ENCODE peak calls at places on chromosome 14, in five cellular contexts. L is HepG2, V is psoas muscle, N is thoracic aorta, M is HCT116. S is an unnamed sample.
A peak's percentile ranks its signal among the peaks of the same experiment; 100 is the strongest.

GRCh38 chr14:94773682-94774211 is 3.8 kb upstream of the GSC start:
- DNase-seq in L (no peak), V (no peak), N (no peak), M (no peak), S (no peak)

GRCh38 chr14:95835331-95835730 is 41.3 kb upstream of the TUNAR start:
- DNase-seq in L (peak; percentile 5), V (no peak), N (no peak), M (peak; percentile 12), S (no peak)

GRCh38 chr14:81193924-81194633 is 26.7 kb downstream of the GTF2A1 start:
- DNase-seq in L (no peak), V (no peak), N (no peak), M (no peak), S (no peak)

GRCh38 chr14:88422919-88423318 is 37.5 kb downstream of the SPATA7 start:
- DNase-seq in L (no peak), V (no peak), N (no peak), M (no peak), S (no peak)

GRCh38 chr14:45082420-45082819 is 1.5 kb upstream of the PRPF39 start:
- DNase-seq in L (no peak), V (no peak), N (no peak), M (no peak), S (no peak)

GRCh38 chr14:105313381-105314286 is 914 bp upstream of the PACS2 start:
- DNase-seq in L (no peak), V (peak; percentile 73), N (no peak), M (no peak), S (no peak)

GRCh38 chr14:78207414-78207813 is 37.2 kb downstream of the NRXN3 start:
- DNase-seq in L (no peak), V (no peak), N (no peak), M (no peak), S (no peak)

GRCh38 chr14:105474478-105475268 is at the start of gene CRIP2:
- DNase-seq in L (no peak), V (no peak), N (no peak), M (no peak), S (no peak)

GRCh38 chr14:28831126-28831525 is 64.5 kb downstream of the FOXG1 start:
- DNase-seq in L (no peak), V (no peak), N (no peak), M (no peak), S (no peak)

GRCh38 chr14:100072783-100073346 is 7.6 kb downstream of the EVL start:
- DNase-seq in L (no peak), V (no peak), N (no peak), M (peak; percentile 13), S (no peak)

GRCh38 chr14:21096889-21097615 is 1.4 kb downstream of the ZNF219 start:
- DNase-seq in L (no peak), V (no peak), N (no peak), M (no peak), S (no peak)

GRCh38 chr14:57526942-57527341 is 33.3 kb upstream of the CCDC198 start:
- DNase-seq in L (peak; percentile 12), V (no peak), N (no peak), M (no peak), S (peak; percentile 47)

GRCh38 chr14:88749139-88749538 is 43.6 kb downstream of the EML5 start:
- DNase-seq in L (no peak), V (no peak), N (no peak), M (no peak), S (no peak)

GRCh38 chr14:38330262-38330661 is 74.4 kb upstream of the CLEC14A start:
- DNase-seq in L (no peak), V (no peak), N (no peak), M (no peak), S (no peak)

GRCh38 chr14:63605041-63605532 is 36.6 kb downstream of the WDR89 start:
- DNase-seq in L (no peak), V (no peak), N (no peak), M (no peak), S (no peak)

DNA sequence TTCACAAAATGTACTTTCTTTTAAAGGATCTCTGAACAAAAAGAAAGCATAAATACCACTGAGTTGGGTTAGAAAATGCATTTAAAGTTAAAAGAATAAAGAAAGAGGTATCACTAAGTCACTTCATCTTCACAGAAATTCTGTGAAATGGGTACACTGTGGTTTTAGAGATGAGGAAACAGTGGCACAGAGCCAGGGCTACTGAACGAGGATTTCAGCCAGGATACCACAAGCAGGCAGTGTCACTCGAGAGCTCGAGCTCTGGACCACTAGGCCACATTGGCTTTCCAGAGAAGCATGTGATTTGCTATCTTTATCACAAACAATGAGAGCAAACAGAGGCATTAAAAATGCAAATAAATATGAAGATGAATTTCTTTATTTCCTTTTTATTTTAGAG is 51.0 kb downstream of the WDHD1 start:
- DNase-seq in L (no peak), V (no peak), N (no peak), M (no peak), S (no peak)
- H3K27ac ChIP-seq in L (no peak overlapping the region), V (no peak overlapping the region), N (no peak overlapping the region), M (no peak overlapping the region), S (no peak overlapping the region)

GRCh38 chr14:69355155-69355954 is 42.7 kb downstream of the ERH start:
- DNase-seq in L (no peak), V (no peak), N (no peak), M (no peak), S (no peak)
- H3K4me3 ChIP-seq in L (no peak overlapping the region), V (no peak overlapping the region), N (no peak overlapping the region), M (no peak overlapping the region), S (no peak overlapping the region)

GRCh38 chr14:85575617-85575898 is 45.6 kb downstream of the FLRT2 start:
- DNase-seq in L (no peak), V (no peak), N (no peak), M (no peak), S (no peak)
- H3K27ac ChIP-seq in L (no peak overlapping the region), V (peak overlapping the region; percentile 76), N (no peak overlapping the region), M (no peak overlapping the region), S (no peak overlapping the region)

GRCh38 chr14:59920378-59920683 is 387 bp downstream of the LRRC9 start:
- DNase-seq in L (no peak), V (no peak), N (no peak), M (no peak), S (no peak)

GRCh38 chr14:59918824-59919581 is 941 bp upstream of the LRRC9 start:
- DNase-seq in L (peak; percentile 32), V (peak; percentile 46), N (no peak), M (peak; percentile 16), S (no peak)

GRCh38 chr14:59919582-59920377 is at the start of gene LRRC9:
- DNase-seq in L (peak; percentile 93), V (peak; percentile 49), N (no peak), M (no peak), S (peak; percentile 71)
- H3K4me3 ChIP-seq in L (peak within 1 kb of the TSS; percentile 55), V (peak within 1 kb of the TSS; percentile 65), N (peak within 1 kb of the TSS; percentile 72), M (no peak within 1 kb of the TSS), S (peak within 1 kb of the TSS; percentile 76)

GRCh38 chr14:58815781-58816297 is 178.1 kb downstream of the DACT1 start:
- DNase-seq in L (no peak), V (no peak), N (no peak), M (no peak), S (no peak)
- H3K27ac ChIP-seq in L (no peak overlapping the region), V (no peak overlapping the region), N (no peak overlapping the region), M (no peak overlapping the region), S (no peak overlapping the region)

GRCh38 chr14:71322660-71323250 is 415.5 kb downstream of the PCNX1 start:
- DNase-seq in L (no peak), V (no peak), N (no peak), M (no peak), S (no peak)
- H3K4me3 ChIP-seq in L (no peak overlapping the region), V (peak overlapping the region; percentile 95), N (peak overlapping the region; percentile 97), M (peak overlapping the region; percentile 92), S (no peak overlapping the region)

DNA sequence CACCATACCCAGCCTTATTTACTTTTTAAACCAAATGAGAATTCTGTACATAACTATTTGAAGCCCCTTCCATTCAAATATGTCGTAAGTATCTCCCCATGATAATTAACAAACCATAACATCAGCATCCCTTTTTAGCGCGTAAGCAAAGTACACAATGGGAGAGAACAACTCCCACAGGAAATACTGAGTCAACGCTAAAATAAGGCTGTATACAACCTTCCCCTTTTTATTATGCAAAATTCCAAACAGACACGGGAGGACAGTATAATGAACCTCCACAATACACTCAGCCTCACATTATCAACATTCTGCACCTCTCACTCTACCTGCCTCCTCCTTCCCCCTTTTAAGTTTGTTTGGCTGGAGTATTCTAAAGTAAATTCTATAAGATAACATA is 73.5 kb downstream of the CCDC88C start:
- DNase-seq in L (no peak), V (no peak), N (no peak), M (no peak), S (no peak)
- H3K27ac ChIP-seq in L (no peak overlapping the region), V (no peak overlapping the region), N (no peak overlapping the region), M (no peak overlapping the region), S (no peak overlapping the region)

DNA sequence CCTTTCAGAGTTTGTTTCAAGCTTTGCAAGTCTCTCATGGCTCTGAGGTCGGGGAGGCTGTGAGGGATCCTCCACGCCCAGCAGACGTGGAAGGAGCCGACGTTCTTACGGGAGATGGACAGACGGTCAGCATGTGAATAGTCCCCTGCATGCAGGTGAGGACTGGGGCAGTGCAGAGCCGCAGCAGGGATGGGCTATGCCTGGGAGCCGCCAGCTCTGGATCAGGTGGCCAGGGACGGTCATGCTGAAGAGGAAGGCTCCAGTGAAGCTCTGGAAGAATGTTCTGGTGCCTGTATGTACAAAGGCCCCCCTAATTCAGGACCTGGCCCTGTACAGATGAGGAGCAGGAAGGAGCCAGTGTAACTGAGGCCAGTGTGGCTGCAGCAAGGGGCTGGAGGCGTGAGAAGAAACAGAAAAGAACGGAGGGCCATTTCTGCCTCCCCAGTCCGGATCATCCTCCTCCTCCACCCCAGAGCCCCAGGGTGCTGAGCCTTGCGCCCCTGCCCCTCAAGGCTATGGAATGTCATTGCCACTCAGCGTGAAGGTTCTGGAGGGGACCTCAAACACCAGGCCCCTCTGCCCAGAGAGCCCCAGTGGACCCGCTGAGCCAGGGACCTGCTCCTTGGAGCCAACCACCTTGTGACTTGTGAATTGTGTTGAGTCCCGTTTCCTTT is 96.8 kb upstream of the DIO3 start:
- DNase-seq in L (no peak), V (no peak), N (no peak), M (no peak), S (no peak)
- H3K4me3 ChIP-seq in L (no peak overlapping the region), V (no peak overlapping the region), N (no peak overlapping the region), M (no peak overlapping the region), S (no peak overlapping the region)

DNA sequence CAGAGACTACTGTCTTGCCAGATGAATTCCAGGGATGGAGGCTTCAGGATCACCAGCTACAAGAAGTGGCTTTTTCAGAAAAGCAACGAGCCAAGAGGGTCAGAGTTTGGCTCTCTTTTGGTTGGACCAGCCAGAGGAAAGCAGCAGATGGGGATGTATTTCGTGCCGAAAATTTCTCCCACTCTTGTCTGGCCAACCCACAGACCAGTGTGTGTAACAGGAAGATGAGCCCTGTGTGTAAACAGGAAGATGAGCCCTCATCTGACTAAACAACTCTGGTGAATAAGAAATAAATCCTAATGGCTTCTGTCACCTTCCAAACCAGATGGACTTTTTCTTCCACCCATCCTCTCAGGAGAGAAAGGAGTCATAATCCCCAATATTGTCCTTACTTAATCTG is 13.1 kb downstream of the GPR68 start:
- DNase-seq in L (no peak), V (no peak), N (no peak), M (no peak), S (no peak)
- H3K27ac ChIP-seq in L (no peak overlapping the region), V (no peak overlapping the region), N (no peak overlapping the region), M (no peak overlapping the region), S (no peak overlapping the region)

S was measured in iPS DF 6.9.